ENCODE peak calls at places on chromosomes 12 and 14, in five cellular contexts. S is AG09309, Z is endothelial cell of umbilical vein, G is foreskin melanocyte, T is cardiac septum. U is an unnamed sample.

GRCh38 chr12:76480800-76481199 is 78.8 kb downstream of the OSBPL8 start:
- DNase-seq in G (peak; percentile 52), S (no peak), Z (peak; percentile 8), T (no peak), U (no peak)

GRCh38 chr12:72081787-72082186 is 143.1 kb downstream of the TPH2 start:
- DNase-seq in T (no peak), G (no peak), S (no peak), Z (no peak), U (no peak)

GRCh38 chr14:94019329-94019728 is 6.8 kb upstream of the OTUB2 start:
- DNase-seq in Z (no peak), S (no peak), T (no peak), G (no peak), U (no peak)

GRCh38 chr14:38105106-38105702 is 102.5 kb upstream of the SSTR1 start:
- DNase-seq in S (no peak), T (no peak), G (no peak), Z (no peak), U (no peak)

GRCh38 chr14:94867931-94868597 is 98.2 kb upstream of the GSC start:
- DNase-seq in G (no peak), T (no peak), S (no peak), Z (no peak), U (no peak)

GRCh38 chr14:34379809-34380147 is 82.3 kb downstream of the SPTSSA start:
- DNase-seq in G (no peak), Z (no peak), T (no peak), S (no peak), U (no peak)

GRCh38 chr14:21084988-21085853 is 13.2 kb downstream of the ZNF219 start:
- DNase-seq in S (no peak), Z (no peak), T (peak; percentile 83), G (no peak), U (no peak)

GRCh38 chr12:120971299-120972180 is 6.8 kb upstream of the HNF1A start:
- DNase-seq in G (peak; percentile 55), S (peak; percentile 25), T (no peak), Z (peak; percentile 58), U (no peak)

GRCh38 chr14:48967419-48967818 is 618.8 kb downstream of the RPS29 start:
- DNase-seq in Z (no peak), G (no peak), T (no peak), S (no peak), U (no peak)

GRCh38 chr12:132525833-132526455 is 36.0 kb downstream of the FBRSL1 start:
- DNase-seq in G (no peak), T (no peak), Z (no peak), S (no peak), U (no peak)

GRCh38 chr12:88391556-88391955 is 188.7 kb downstream of the KITLG start:
- DNase-seq in S (peak; percentile 84), T (no peak), G (no peak), Z (peak; percentile 56), U (no peak)

GRCh38 chr14:61147369-61147897 is 133.7 kb downstream of the TMEM30B start:
- DNase-seq in S (no peak), G (no peak), T (no peak), Z (peak; percentile 60), U (no peak)

GRCh38 chr12:60997979-60998378 is 1262.2 kb upstream of the USP15 start:
- DNase-seq in G (no peak), T (no peak), Z (no peak), S (no peak), U (no peak)